ENCODE peak calls at places on chromosomes 12 and 14, in six cellular contexts. Q is A549, R is NCI-H2081, P is cardiac fibroblast, O is neural crest cell, W is NCI-H1092 treated with DMSO at 0.1 percent for 48 hours. F is an unnamed sample.
A peak's percentile ranks its signal among the peaks of the same experiment; 100 is the strongest.

GRCh38 chr14:77098470-77099353 is 654 bp downstream of the CIPC start:
- DNase-seq in Q (peak; percentile 29), R (peak; percentile 34), P (no peak), O (no peak), W (peak; percentile 70), F (no peak)

GRCh38 chr12:5201554-5202243 is 158.0 kb downstream of the KCNA5 start:
- DNase-seq in Q (no peak), R (peak; percentile 27), P (no peak), O (peak; percentile 16), W (no peak), F (peak; percentile 93)

GRCh38 chr14:89427426-89428162 is 10.6 kb upstream of the FOXN3 start:
- DNase-seq in Q (no peak), R (no peak), P (peak; percentile 54), O (no peak), W (no peak), F (no peak)

GRCh38 chr12:29320295-29321090 is 60.5 kb downstream of the ERGIC2 start:
- DNase-seq in Q (no peak), R (no peak), P (peak; percentile 89), O (no peak), W (no peak), F (no peak)

GRCh38 chr14:93126124-93126523 is 10.4 kb upstream of the ITPK1 start:
- DNase-seq in Q (no peak), R (no peak), P (no peak), O (no peak), W (no peak), F (no peak)

GRCh38 chr12:110965574-110965973 is 45.2 kb upstream of the MYL2 start:
- DNase-seq in Q (no peak), R (no peak), P (no peak), O (no peak), W (no peak), F (no peak)

GRCh38 chr12:52323001-52323400 is 1.8 kb upstream of the KRT83 start:
- DNase-seq in Q (no peak), R (no peak), P (no peak), O (no peak), W (no peak), F (no peak)

GRCh38 chr14:104687601-104688504 is 1.6 kb upstream of the INF2 start:
- DNase-seq in Q (peak; percentile 97), R (peak; percentile 71), P (peak; percentile 66), O (no peak), W (peak; percentile 71), F (peak; percentile 37)

GRCh38 chr12:115224031-115224430 is 540.1 kb upstream of the TBX3 start:
- DNase-seq in Q (no peak), R (no peak), P (peak; percentile 37), O (no peak), W (no peak), F (no peak)

GRCh38 chr14:27613102-27613501 is 1015.3 kb upstream of the NOVA1 start:
- DNase-seq in Q (no peak), R (no peak), P (no peak), O (no peak), W (no peak), F (no peak)

GRCh38 chr12:118391424-118391823 is 15.1 kb downstream of the SUDS3 start:
- DNase-seq in Q (no peak), R (no peak), P (no peak), O (no peak), W (no peak), F (no peak)

GRCh38 chr14:96084796-96085195 is 45.6 kb downstream of the C14orf132 start:
- DNase-seq in Q (no peak), R (no peak), P (no peak), O (no peak), W (peak; percentile 74), F (no peak)

GRCh38 chr14:105006831-105007592 is 13.9 kb downstream of the CDCA4 start:
- DNase-seq in Q (no peak), R (no peak), P (no peak), O (no peak), W (no peak), F (no peak)

GRCh38 chr12:123064356-123064755 is 83.9 kb downstream of the ARL6IP4 start:
- DNase-seq in Q (no peak), R (no peak), P (no peak), O (no peak), W (no peak), F (no peak)

GRCh38 chr14:93231129-93231979 is 24.3 kb downstream of the UBR7 start:
- DNase-seq in Q (peak; percentile 78), R (no peak), P (peak; percentile 67), O (no peak), W (peak; percentile 71), F (peak; percentile 38)

GRCh38 chr14:103820382-103820781 is 27.0 kb downstream of the PPP1R13B start:
- DNase-seq in Q (no peak), R (no peak), P (no peak), O (no peak), W (no peak), F (no peak)

GRCh38 chr12:28954333-28954732 is 194.7 kb upstream of the FAR2 start:
- DNase-seq in Q (no peak), R (no peak), P (no peak), O (no peak), W (no peak), F (no peak)

GRCh38 chr14:71532349-71532748 is 399.9 kb upstream of the RGS6 start:
- DNase-seq in Q (no peak), R (peak; percentile 49), P (peak; percentile 86), O (no peak), W (no peak), F (no peak)

GRCh38 chr14:69880051-69880487 is 853 bp downstream of the SMOC1 start:
- DNase-seq in Q (no peak), R (peak; percentile 60), P (no peak), O (no peak), W (peak; percentile 42), F (peak; percentile 58)

GRCh38 chr14:32407170-32407569 is 78.1 kb downstream of the AKAP6 start:
- DNase-seq in Q (no peak), R (no peak), P (no peak), O (no peak), W (no peak), F (no peak)

GRCh38 chr12:15846887-15847286 is 35.3 kb upstream of the STRAP start:
- DNase-seq in Q (no peak), R (no peak), P (peak; percentile 52), O (no peak), W (no peak), F (no peak)

GRCh38 chr12:42235426-42235825 is 2.6 kb downstream of the YAF2 start:
- DNase-seq in Q (no peak), R (no peak), P (no peak), O (no peak), W (no peak), F (no peak)

GRCh38 chr12:131829351-131829794 is 1.2 kb downstream of the MMP17 start:
- DNase-seq in Q (no peak), R (no peak), P (peak; percentile 20), O (no peak), W (no peak), F (no peak)

GRCh38 chr14:90574640-90575131 is 177.9 kb downstream of the CALM1 start:
- DNase-seq in Q (no peak), R (peak; percentile 80), P (no peak), O (no peak), W (peak; percentile 76), F (peak; percentile 73)

GRCh38 chr12:104627975-104628322 is 171.2 kb downstream of the CHST11 start:
- DNase-seq in Q (no peak), R (no peak), P (no peak), O (no peak), W (no peak), F (no peak)

GRCh38 chr14:103870891-103871595 is 23.7 kb upstream of the PPP1R13B start:
- DNase-seq in Q (no peak), R (no peak), P (no peak), O (no peak), W (no peak), F (no peak)

GRCh38 chr12:46471404-46471803 is 98.8 kb upstream of the SLC38A2 start:
- DNase-seq in Q (no peak), R (no peak), P (no peak), O (no peak), W (no peak), F (no peak)

GRCh38 chr14:83425138-83425537 is 1891.5 kb upstream of the SEL1L start:
- DNase-seq in Q (no peak), R (no peak), P (peak; percentile 63), O (no peak), W (no peak), F (no peak)

GRCh38 chr14:105086833-105087307 is 21.6 kb upstream of the GPR132 start:
- DNase-seq in Q (peak; percentile 63), R (peak; percentile 72), P (peak; percentile 75), O (peak; percentile 82), W (peak; percentile 18), F (peak; percentile 88)

GRCh38 chr12:125247477-125247876 is 182.2 kb downstream of the AACS start:
- DNase-seq in Q (no peak), R (no peak), P (no peak), O (no peak), W (no peak), F (no peak)

GRCh38 chr14:99391671-99392070 is 89.0 kb downstream of the SETD3 start:
- DNase-seq in Q (no peak), R (no peak), P (no peak), O (no peak), W (no peak), F (no peak)

GRCh38 chr12:132524405-132524804 is 34.5 kb downstream of the FBRSL1 start:
- DNase-seq in Q (peak; percentile 97), R (no peak), P (peak; percentile 24), O (no peak), W (no peak), F (no peak)

F was measured in NCI-H2107.